ENCODE peak calls at places on chromosomes 1 and 21, in seven cellular contexts. One of them, this sample, is unnamed. For H3K4me1 and H3K9me3, the result is how much of the 10 kb centered on the place peaks cover.

GRCh38 chr1:244210884-244211558 is 159.9 kb downstream of the ZBTB18 start:
- DNase-seq in adrenal gland: peak
- DNase-seq in heart right ventricle: no peak
- DNase-seq in cardiac muscle cell: peak
- DNase-seq in HCT116: peak
- DNase-seq in suprapubic skin: no peak
- DNase-seq in H9: peak
- DNase-seq in this sample: peak

GRCh38 chr1:145828368-145829016 is 4.5 kb downstream of the POLR3C start:
- DNase-seq in adrenal gland: no peak
- DNase-seq in heart right ventricle: no peak
- DNase-seq in cardiac muscle cell: no peak
- DNase-seq in HCT116: no peak
- DNase-seq in suprapubic skin: no peak
- DNase-seq in H9: no peak
- DNase-seq in this sample: no peak

GRCh38 chr1:43766086-43766784 is 58.9 kb downstream of the ST3GAL3 start:
- DNase-seq in adrenal gland: no peak
- DNase-seq in heart right ventricle: no peak
- DNase-seq in cardiac muscle cell: no peak
- DNase-seq in HCT116: no peak
- DNase-seq in suprapubic skin: no peak
- DNase-seq in H9: peak
- DNase-seq in this sample: no peak

GRCh38 chr21:22145555-22145954 is 1147.3 kb downstream of the NCAM2 start:
- DNase-seq in adrenal gland: no peak
- DNase-seq in heart right ventricle: no peak
- DNase-seq in cardiac muscle cell: no peak
- DNase-seq in HCT116: no peak
- DNase-seq in suprapubic skin: no peak
- DNase-seq in H9: no peak
- DNase-seq in this sample: no peak

GRCh38 chr1:207858806-207859205 is 52.1 kb downstream of the CD34 start:
- DNase-seq in adrenal gland: peak
- DNase-seq in heart right ventricle: no peak
- DNase-seq in cardiac muscle cell: peak
- DNase-seq in HCT116: no peak
- DNase-seq in suprapubic skin: no peak
- DNase-seq in H9: no peak
- DNase-seq in this sample: peak

GRCh38 chr1:234218078-234218477 is 155.2 kb upstream of the COA6 start:
- DNase-seq in adrenal gland: no peak
- DNase-seq in heart right ventricle: no peak
- DNase-seq in cardiac muscle cell: no peak
- DNase-seq in HCT116: no peak
- DNase-seq in suprapubic skin: no peak
- DNase-seq in H9: no peak
- DNase-seq in this sample: no peak

GRCh38 chr1:18246543-18246942 is 138.9 kb downstream of the IGSF21 start:
- DNase-seq in adrenal gland: no peak
- DNase-seq in heart right ventricle: no peak
- DNase-seq in cardiac muscle cell: no peak
- DNase-seq in HCT116: no peak
- DNase-seq in suprapubic skin: no peak
- DNase-seq in H9: no peak
- DNase-seq in this sample: no peak

GRCh38 chr1:153598309-153599172 is 14.4 kb downstream of the S100A16 start:
- DNase-seq in adrenal gland: no peak
- DNase-seq in heart right ventricle: no peak
- DNase-seq in cardiac muscle cell: peak
- DNase-seq in HCT116: no peak
- DNase-seq in suprapubic skin: no peak
- DNase-seq in H9: peak
- DNase-seq in this sample: no peak

GRCh38 chr1:19597463-19598309 is 46.4 kb upstream of the NBL1 start:
- DNase-seq in adrenal gland: peak
- DNase-seq in heart right ventricle: no peak
- DNase-seq in cardiac muscle cell: peak
- DNase-seq in HCT116: peak
- DNase-seq in suprapubic skin: no peak
- DNase-seq in H9: no peak
- DNase-seq in this sample: peak

GRCh38 chr1:31390071-31390470 is 17.2 kb upstream of the FABP3 start:
- DNase-seq in adrenal gland: no peak
- DNase-seq in heart right ventricle: no peak
- DNase-seq in cardiac muscle cell: no peak
- DNase-seq in HCT116: no peak
- DNase-seq in suprapubic skin: no peak
- DNase-seq in H9: no peak
- DNase-seq in this sample: peak

GRCh38 chr1:33266766-33267165 is 10.5 kb downstream of the ZNF362 start:
- DNase-seq in adrenal gland: no peak
- DNase-seq in heart right ventricle: no peak
- DNase-seq in cardiac muscle cell: no peak
- DNase-seq in HCT116: no peak
- DNase-seq in suprapubic skin: no peak
- DNase-seq in H9: no peak
- DNase-seq in this sample: no peak

GRCh38 chr1:7207875-7208646 is 422.8 kb downstream of the CAMTA1 start:
- DNase-seq in adrenal gland: peak
- DNase-seq in heart right ventricle: peak
- DNase-seq in cardiac muscle cell: peak
- DNase-seq in HCT116: peak
- DNase-seq in suprapubic skin: no peak
- DNase-seq in H9: peak
- DNase-seq in this sample: peak

GRCh38 chr1:25082995-25083394 is 149.3 kb downstream of the SYF2 start:
- DNase-seq in adrenal gland: no peak
- DNase-seq in heart right ventricle: no peak
- DNase-seq in cardiac muscle cell: no peak
- DNase-seq in HCT116: no peak
- DNase-seq in suprapubic skin: no peak
- DNase-seq in H9: no peak
- DNase-seq in this sample: no peak

GRCh38 chr1:66725885-66726665 is 26.2 kb upstream of the DYNLT5 start:
- DNase-seq in adrenal gland: peak
- DNase-seq in heart right ventricle: no peak
- DNase-seq in cardiac muscle cell: peak
- DNase-seq in HCT116: peak
- DNase-seq in suprapubic skin: peak
- DNase-seq in H9: peak
- DNase-seq in this sample: peak

GRCh38 chr1:113758631-113759340 is 500 bp downstream of the PHTF1 start:
- DNase-seq in adrenal gland: peak
- DNase-seq in heart right ventricle: peak
- DNase-seq in cardiac muscle cell: peak
- DNase-seq in HCT116: peak
- DNase-seq in suprapubic skin: peak
- DNase-seq in H9: peak
- DNase-seq in this sample: peak

GRCh38 chr1:66623812-66624211 is 89.9 kb downstream of the SGIP1 start:
- DNase-seq in adrenal gland: no peak
- DNase-seq in heart right ventricle: no peak
- DNase-seq in cardiac muscle cell: peak
- DNase-seq in HCT116: no peak
- DNase-seq in suprapubic skin: no peak
- DNase-seq in H9: no peak
- DNase-seq in this sample: no peak

GRCh38 chr1:150688786-150689185 is 8.2 kb downstream of the GOLPH3L start:
- DNase-seq in adrenal gland: no peak
- DNase-seq in heart right ventricle: no peak
- DNase-seq in cardiac muscle cell: no peak
- DNase-seq in HCT116: no peak
- DNase-seq in suprapubic skin: no peak
- DNase-seq in H9: no peak
- DNase-seq in this sample: no peak

GRCh38 chr1:155073377-155074272 is 5.0 kb upstream of the EFNA3 start:
- DNase-seq in adrenal gland: no peak
- DNase-seq in heart right ventricle: no peak
- DNase-seq in cardiac muscle cell: no peak
- DNase-seq in HCT116: no peak
- DNase-seq in suprapubic skin: no peak
- DNase-seq in H9: no peak
- DNase-seq in this sample: no peak

DNA sequence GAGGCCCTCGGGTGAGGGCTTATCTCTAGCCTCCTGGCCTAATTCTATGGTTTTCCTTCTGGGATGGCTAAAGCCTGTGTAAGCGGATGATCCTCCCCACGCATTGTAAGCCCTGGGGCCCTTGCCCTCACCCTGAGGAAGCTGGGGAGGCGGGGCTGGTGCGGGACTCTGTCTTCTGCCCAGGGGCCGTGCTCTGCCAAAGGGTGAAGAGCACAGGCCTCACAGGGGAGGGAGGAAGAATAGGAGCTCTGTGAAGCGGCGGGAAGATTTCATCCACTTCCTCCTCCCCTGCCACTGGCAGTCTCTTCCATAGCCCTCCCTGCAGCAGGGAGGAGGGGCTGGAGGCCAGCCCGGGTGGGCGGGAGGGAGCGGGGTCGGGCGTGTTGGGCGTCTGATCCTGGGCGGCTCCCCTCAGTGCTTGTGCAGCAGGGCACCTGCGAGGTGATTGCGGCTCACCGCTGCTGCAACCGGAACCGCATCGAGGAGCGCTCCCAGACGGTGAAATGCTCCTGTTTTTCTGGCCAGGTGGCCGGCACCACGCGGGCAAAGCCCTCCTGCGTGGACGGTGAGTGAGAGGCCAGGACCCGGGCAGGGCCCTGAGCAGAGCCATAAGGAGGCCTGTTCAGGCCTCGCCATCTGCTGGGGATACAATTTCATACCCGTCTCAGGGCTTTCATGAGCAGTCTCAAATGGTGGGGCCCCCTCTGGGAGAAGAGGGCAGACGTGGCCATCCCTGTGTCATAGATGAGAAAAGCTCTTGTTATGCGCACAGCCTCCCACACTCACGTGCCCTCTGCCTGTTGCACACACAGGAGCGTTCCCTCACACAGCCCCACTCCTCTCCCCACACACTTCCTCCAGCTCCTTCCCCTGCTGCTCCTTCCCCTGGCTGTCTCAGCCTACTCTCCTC is 7.7 kb upstream of the PPM1J start:
- DNase-seq in adrenal gland: no peak
- DNase-seq in heart right ventricle: no peak
- DNase-seq in cardiac muscle cell: peak
- DNase-seq in HCT116: no peak
- DNase-seq in suprapubic skin: peak
- DNase-seq in H9: peak
- DNase-seq in this sample: peak
- TF ChIP-seq CTCF in adrenal gland: no peak
- TF ChIP-seq CTCF in heart right ventricle: no peak
- TF ChIP-seq CTCF in cardiac muscle cell: no peak
- TF ChIP-seq CTCF in HCT116: no peak
- TF ChIP-seq CTCF in suprapubic skin: no peak
- TF ChIP-seq CTCF in H9: peak
- TF ChIP-seq CTCF in this sample: no peak

GRCh38 chr1:161739865-161740566 is 9.6 kb upstream of the DUSP12 start:
- DNase-seq in adrenal gland: no peak
- DNase-seq in heart right ventricle: no peak
- DNase-seq in cardiac muscle cell: no peak
- DNase-seq in HCT116: no peak
- DNase-seq in suprapubic skin: no peak
- DNase-seq in H9: no peak
- DNase-seq in this sample: no peak
- H3K4me1 ChIP-seq in adrenal gland: under half
- H3K4me1 ChIP-seq in heart right ventricle: under half
- H3K4me1 ChIP-seq in cardiac muscle cell: under half
- H3K4me1 ChIP-seq in HCT116: under half
- H3K4me1 ChIP-seq in suprapubic skin: under half
- H3K4me1 ChIP-seq in H9: under half
- H3K4me1 ChIP-seq in this sample: under half

GRCh38 chr1:159025043-159025442 is 15.3 kb downstream of the IFI16 start:
- DNase-seq in adrenal gland: no peak
- DNase-seq in heart right ventricle: no peak
- DNase-seq in cardiac muscle cell: no peak
- DNase-seq in HCT116: no peak
- DNase-seq in suprapubic skin: no peak
- DNase-seq in H9: no peak
- DNase-seq in this sample: no peak

DNA sequence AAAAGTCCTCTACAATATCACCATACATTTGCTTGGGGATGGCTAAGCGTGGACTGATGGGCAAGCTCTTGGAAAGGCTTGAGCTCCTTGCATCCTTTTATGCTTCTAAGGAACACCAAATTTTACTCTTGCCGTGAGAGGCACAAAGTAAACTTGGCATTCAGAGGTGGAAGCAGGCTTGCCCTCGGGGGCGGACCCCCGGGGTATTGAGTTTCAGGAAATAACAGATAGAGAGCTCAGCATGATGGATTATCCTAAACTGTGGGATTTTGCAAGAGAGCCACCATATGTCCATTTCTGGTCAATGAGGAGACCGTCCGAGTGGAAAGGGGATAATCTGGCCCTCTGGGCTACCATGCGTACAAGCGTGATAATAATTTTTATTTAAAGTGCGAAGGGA is 14.0 kb downstream of the IFI16 start:
- DNase-seq in adrenal gland: no peak
- DNase-seq in heart right ventricle: no peak
- DNase-seq in cardiac muscle cell: no peak
- DNase-seq in HCT116: no peak
- DNase-seq in suprapubic skin: no peak
- DNase-seq in H9: no peak
- DNase-seq in this sample: no peak
- H3K9me3 ChIP-seq in adrenal gland: under half
- H3K9me3 ChIP-seq in heart right ventricle: under half
- H3K9me3 ChIP-seq in cardiac muscle cell: under half
- H3K9me3 ChIP-seq in HCT116: under half
- H3K9me3 ChIP-seq in suprapubic skin: under half
- H3K9me3 ChIP-seq in H9: under half
- H3K9me3 ChIP-seq in this sample: under half

DNA sequence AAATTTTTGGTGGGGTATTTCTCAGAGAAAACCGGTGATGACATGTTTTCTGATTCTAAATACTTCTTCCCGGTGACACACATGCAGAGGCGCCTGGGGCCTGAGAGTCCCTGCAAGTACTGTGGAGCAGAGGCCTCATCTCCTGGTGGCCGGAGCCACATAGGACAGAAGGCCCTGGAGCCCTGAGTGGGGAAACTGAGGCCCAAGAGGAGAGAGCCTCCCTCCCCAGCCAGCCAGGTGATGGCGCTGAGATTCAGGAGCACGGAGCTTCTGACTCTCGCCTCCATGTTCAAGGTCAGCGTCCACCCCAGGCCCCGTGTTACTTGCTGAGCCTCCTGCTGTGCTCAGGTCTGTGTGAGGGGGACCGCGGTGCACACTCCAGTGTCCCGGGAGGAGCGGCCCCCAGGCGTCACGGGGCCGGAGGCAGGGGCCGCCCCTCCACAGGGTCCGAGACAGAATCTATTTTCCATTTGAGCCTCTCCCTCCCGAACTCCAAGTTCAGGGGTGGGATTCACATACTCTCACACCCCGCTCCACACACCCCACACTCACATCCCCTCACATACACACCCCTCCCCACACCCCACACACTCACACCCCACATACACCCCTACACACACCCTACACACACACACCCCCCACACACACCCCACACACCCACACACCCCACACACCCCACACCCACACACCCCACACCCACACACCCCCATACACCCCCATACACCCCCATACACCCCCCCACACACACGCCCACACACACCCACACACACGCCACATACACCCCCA is 43.8 kb downstream of the SLX9 start:
- DNase-seq in adrenal gland: no peak
- DNase-seq in heart right ventricle: peak
- DNase-seq in cardiac muscle cell: no peak
- DNase-seq in HCT116: no peak
- DNase-seq in suprapubic skin: peak
- DNase-seq in H9: no peak
- DNase-seq in this sample: no peak
- TF ChIP-seq CTCF in adrenal gland: no peak
- TF ChIP-seq CTCF in heart right ventricle: no peak
- TF ChIP-seq CTCF in cardiac muscle cell: no peak
- TF ChIP-seq CTCF in HCT116: no peak
- TF ChIP-seq CTCF in suprapubic skin: no peak
- TF ChIP-seq CTCF in H9: no peak
- TF ChIP-seq CTCF in this sample: no peak